ENCODE peak calls at places on chromosomes 5 and 9, in eight cellular contexts. G, D, Y, N, E, V, H and T are unnamed samples.

GRCh38 chr9:128094166-128094949 is 26.3 kb downstream of the SLC25A25 start:
- DNase-seq in G (peak; percentile 97), D (peak; percentile 92), Y (peak; percentile 99), N (peak; percentile 91), E (peak; percentile 97), V (peak; percentile 89), H (peak; percentile 98), T (peak; percentile 80)

GRCh38 chr5:35239911-35240610 is 9.8 kb upstream of the PRLR start:
- DNase-seq in G (no peak), D (no peak), Y (no peak), N (no peak), E (no peak), V (no peak), H (no peak), T (no peak)

GRCh38 chr5:120152472-120152871 is 311.6 kb upstream of the PRR16 start:
- DNase-seq in G (peak; percentile 82), D (no peak), Y (peak; percentile 97), N (no peak), E (peak; percentile 4), V (peak; percentile 55), H (peak; percentile 92), T (peak; percentile 67)

GRCh38 chr5:156741516-156741915 is 108.6 kb upstream of the PPP1R2B start:
- DNase-seq in G (no peak), D (no peak), Y (no peak), N (no peak), E (no peak), V (no peak), H (no peak), T (no peak)

GRCh38 chr9:117523531-117524153 is 108.8 kb upstream of the ASTN2 start:
- DNase-seq in G (no peak), D (no peak), Y (no peak), N (no peak), E (no peak), V (no peak), H (no peak), T (no peak)

GRCh38 chr5:116553366-116553765 is 21.3 kb downstream of the SEMA6A start:
- DNase-seq in G (no peak), D (no peak), Y (no peak), N (no peak), E (no peak), V (no peak), H (no peak), T (no peak)

GRCh38 chr5:4676934-4677333 is 463.2 kb upstream of the ADAMTS16 start:
- DNase-seq in G (no peak), D (no peak), Y (no peak), N (no peak), E (peak; percentile 29), V (no peak), H (peak; percentile 75), T (no peak)

GRCh38 chr9:16728128-16728505 is 142.4 kb downstream of the BNC2 start:
- DNase-seq in G (no peak), D (no peak), Y (peak; percentile 33), N (no peak), E (no peak), V (no peak), H (peak; percentile 24), T (no peak)

GRCh38 chr9:38622083-38622674 is 1.8 kb upstream of the ANKRD18A start:
- DNase-seq in G (no peak), D (peak; percentile 56), Y (no peak), N (peak; percentile 65), E (no peak), V (no peak), H (no peak), T (no peak)

GRCh38 chr9:123108976-123109375 is 75.5 kb downstream of the GPR21 start:
- DNase-seq in G (no peak), D (no peak), Y (no peak), N (no peak), E (no peak), V (no peak), H (no peak), T (no peak)

GRCh38 chr9:123104807-123105206 is 71.3 kb downstream of the GPR21 start:
- DNase-seq in G (no peak), D (no peak), Y (no peak), N (no peak), E (no peak), V (no peak), H (no peak), T (no peak)

GRCh38 chr9:123109540-123110279 is 76.2 kb downstream of the GPR21 start:
- DNase-seq in G (no peak), D (no peak), Y (no peak), N (no peak), E (no peak), V (no peak), H (no peak), T (no peak)

GRCh38 chr9:123105490-123105889 is 72.0 kb downstream of the GPR21 start:
- DNase-seq in G (no peak), D (no peak), Y (no peak), N (no peak), E (no peak), V (no peak), H (no peak), T (no peak)

DNA sequence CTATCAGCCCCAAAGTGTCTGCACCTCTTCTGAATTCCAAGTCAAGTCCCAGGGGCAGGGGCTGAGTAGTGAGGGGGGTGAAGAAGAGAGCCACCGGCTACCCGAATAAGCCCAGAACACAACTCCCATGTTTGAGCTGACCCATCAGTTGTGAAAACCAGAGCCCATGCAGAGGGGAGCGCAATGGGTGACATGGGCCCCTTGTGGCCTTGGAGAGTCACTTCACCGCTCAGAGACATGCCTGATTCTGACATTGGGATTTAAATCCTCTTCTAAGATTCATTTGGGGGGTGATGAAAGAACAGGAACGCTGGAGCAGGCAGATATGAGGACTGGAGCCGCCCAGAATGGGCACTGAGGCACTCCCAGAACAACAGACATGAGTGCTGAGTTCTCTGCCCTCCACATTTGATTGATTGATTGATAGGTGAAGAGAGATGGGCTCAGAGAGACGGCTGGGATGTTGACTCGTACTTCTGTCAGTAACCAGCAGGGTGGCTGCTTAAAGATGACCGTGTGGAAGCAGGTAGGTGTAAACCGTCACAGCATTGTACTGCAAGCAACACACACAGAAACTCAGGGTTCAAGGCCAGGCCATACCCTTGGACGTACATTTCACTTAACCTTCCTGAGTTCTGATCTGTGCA is 74.3 kb downstream of the GPR21 start:
- DNase-seq in G (no peak), D (no peak), Y (no peak), N (peak; percentile 57), E (no peak), V (no peak), H (no peak), T (no peak)
- TF ChIP-seq CTCF in G (no peak), D (no peak), Y (no peak), N (peak; percentile 45), E (no peak), V (no peak), H (no peak), T (no peak)

DNA sequence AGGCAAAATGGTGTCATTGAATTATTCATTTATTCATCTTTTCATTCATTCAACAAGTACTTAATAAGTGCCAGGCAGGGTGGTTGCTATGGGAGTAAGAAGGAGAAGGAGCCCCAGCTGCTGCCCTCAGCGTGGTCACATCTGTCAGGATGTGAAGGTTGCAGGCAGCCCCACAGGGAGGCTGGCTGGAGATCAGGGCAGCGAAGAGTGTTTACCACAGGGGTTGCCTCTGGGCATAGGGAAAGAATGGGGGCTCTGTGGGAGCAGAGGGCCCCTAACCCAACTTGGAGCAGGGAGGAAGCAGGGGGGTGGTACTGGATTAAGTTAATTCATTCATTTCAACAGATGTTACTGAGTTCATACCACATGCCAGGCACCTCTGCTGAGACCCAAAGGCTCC is 6.0 kb downstream of the PCDH12 start:
- DNase-seq in G (no peak), D (no peak), Y (no peak), N (no peak), E (no peak), V (no peak), H (no peak), T (no peak)
- H3K4me3 ChIP-seq in G (no peak overlapping the region), D (no peak overlapping the region), Y (no peak overlapping the region), N (no peak overlapping the region), E (no peak overlapping the region), V (no peak overlapping the region), H (no peak overlapping the region), T (no peak overlapping the region)

DNA sequence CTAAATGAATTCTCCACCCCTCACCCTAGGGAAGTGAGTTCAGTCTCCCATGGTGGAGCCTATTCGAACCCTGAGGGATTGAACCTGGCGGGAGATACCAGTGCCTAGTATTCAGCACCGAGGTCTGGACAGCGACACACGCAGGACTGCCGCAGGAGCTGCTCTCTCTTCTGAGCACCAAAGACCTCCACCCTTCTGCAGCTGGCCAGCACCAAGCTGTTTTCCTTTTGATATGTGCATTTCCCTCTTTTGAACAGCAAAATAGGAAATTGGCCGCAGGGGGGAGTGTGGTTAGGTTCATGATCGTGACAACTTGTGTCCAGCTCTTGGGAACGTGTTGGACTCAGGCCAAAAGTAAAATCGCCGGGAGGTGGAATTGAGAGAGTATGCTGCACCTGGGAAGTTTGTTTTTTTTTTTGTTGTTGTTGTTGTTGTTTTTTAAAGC is 1.2 kb upstream of the PCSK1 start:
- DNase-seq in G (peak; percentile 58), D (peak; percentile 68), Y (peak; percentile 77), N (peak; percentile 93), E (peak; percentile 72), V (peak; percentile 42), H (peak; percentile 78), T (peak; percentile 10)
- TF ChIP-seq CTCF in G (no peak), D (no peak), Y (no peak), N (peak; percentile 33), E (no peak), V (peak; percentile 21), H (no peak), T (no peak)

GRCh38 chr5:43616535-43616934 is 13.6 kb downstream of the NNT start:
- DNase-seq in G (peak; percentile 68), D (no peak), Y (peak; percentile 62), N (no peak), E (no peak), V (no peak), H (no peak), T (no peak)

GRCh38 chr5:43619380-43619779 is 16.4 kb downstream of the NNT start:
- DNase-seq in G (peak; percentile 73), D (no peak), Y (peak; percentile 17), N (no peak), E (no peak), V (no peak), H (no peak), T (no peak)

GRCh38 chr5:43619911-43620310 is 16.9 kb downstream of the NNT start:
- DNase-seq in G (no peak), D (no peak), Y (no peak), N (no peak), E (no peak), V (no peak), H (no peak), T (no peak)

GRCh38 chr5:43613370-43613769 is 10.4 kb downstream of the NNT start:
- DNase-seq in G (no peak), D (no peak), Y (no peak), N (no peak), E (no peak), V (no peak), H (no peak), T (no peak)

DNA sequence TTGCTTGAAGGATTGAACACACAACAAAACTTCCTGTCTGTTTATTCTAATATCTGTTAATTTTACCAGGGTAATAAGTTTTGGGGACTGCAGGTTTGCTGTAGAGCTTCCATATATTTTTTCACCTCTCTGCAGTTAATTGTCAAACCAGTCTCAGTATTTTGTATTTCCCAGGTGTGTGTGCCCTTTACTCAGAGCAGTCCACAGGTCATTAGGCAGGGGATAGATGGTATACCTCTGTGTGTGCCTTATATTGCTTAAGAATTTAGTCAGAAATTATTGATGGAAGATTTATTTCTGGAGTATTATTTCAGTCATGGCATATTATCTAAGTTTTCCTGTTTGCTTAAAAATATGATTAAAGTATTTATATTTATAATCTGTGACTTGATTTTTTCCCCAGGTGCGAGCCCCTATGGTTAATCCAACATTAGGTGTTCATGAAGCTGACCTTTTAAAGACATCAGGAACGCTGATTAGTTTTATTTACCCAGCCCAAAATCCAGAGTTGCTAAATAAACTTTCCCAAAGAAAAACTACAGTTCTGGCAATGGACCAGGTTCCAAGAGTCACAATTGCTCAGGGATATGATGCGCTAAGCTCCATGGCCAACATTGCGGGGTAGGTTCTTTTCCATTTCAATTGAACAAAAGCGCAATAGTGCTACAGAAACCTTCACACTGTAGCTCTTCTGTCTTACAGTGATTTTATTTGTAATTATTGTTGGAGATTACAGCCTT is 12.6 kb downstream of the NNT start:
- DNase-seq in G (no peak), D (no peak), Y (no peak), N (no peak), E (no peak), V (no peak), H (no peak), T (no peak)
- H3K4me3 ChIP-seq in G (no peak overlapping the region), D (no peak overlapping the region), Y (no peak overlapping the region), N (no peak overlapping the region), E (no peak overlapping the region), V (no peak overlapping the region), H (no peak overlapping the region), T (no peak overlapping the region)